ENCODE peak calls at places on chromosomes 13 and 19, in eight cellular contexts. U is stimulated activated CD4-positive, alpha-beta T cell treated with anti-CD3 and anti-CD28 coated beads, Interleukin-1b, Interleukin-23, amount 100 ng/mL, for 24 hours; K is fibroblast of lung; S is CD4-positive, alpha-beta memory T cell; H is EH; L is CD4-positive, CD25-positive, alpha-beta regulatory T cell; M is activated CD4-positive, alpha-beta T cell treated with anti-CD3 and anti-CD28 coated beads, Interleukin-2, amount 50 U/mL, for 1 hour; X is NCI-H1105. A is an unnamed sample.
A peak's percentile ranks its signal among the peaks of the same experiment; 100 is the strongest.

GRCh38 chr19:3061214-3062161 is 807 bp downstream of the TLE5 start:
- DNase-seq in U (peak; percentile 38), K (peak; percentile 53), S (peak; percentile 82), H (peak; percentile 57), L (peak; percentile 96), M (peak; percentile 72), X (peak; percentile 45), A (peak; percentile 42)

GRCh38 chr19:31378404-31378803 is 29.2 kb upstream of the TSHZ3 start:
- DNase-seq in U (no peak), K (peak; percentile 97), S (no peak), H (peak; percentile 96), L (no peak), M (no peak), X (no peak), A (no peak)

GRCh38 chr19:28021316-28022185 is 1191.4 kb downstream of the UQCRFS1 start:
- DNase-seq in U (no peak), K (no peak), S (no peak), H (no peak), L (no peak), M (no peak), X (no peak), A (no peak)

GRCh38 chr13:114064516-114065140 is 67.8 kb downstream of the RASA3 start:
- DNase-seq in U (no peak), K (peak; percentile 62), S (no peak), H (peak; percentile 67), L (no peak), M (no peak), X (no peak), A (peak; percentile 51)

GRCh38 chr13:25709088-25709487 is 337.3 kb downstream of the ATP8A2 start:
- DNase-seq in U (no peak), K (no peak), S (no peak), H (no peak), L (no peak), M (no peak), X (no peak), A (no peak)

GRCh38 chr19:19540707-19541515 is 2.8 kb downstream of the CILP2 start:
- DNase-seq in U (peak; percentile 74), K (peak; percentile 24), S (peak; percentile 72), H (peak; percentile 60), L (peak; percentile 80), M (peak; percentile 78), X (no peak), A (peak; percentile 38)

GRCh38 chr19:29630661-29631060 is 24.6 kb downstream of the POP4 start:
- DNase-seq in U (no peak), K (no peak), S (no peak), H (peak; percentile 58), L (no peak), M (no peak), X (no peak), A (no peak)

GRCh38 chr19:19202707-19203011 is 555 bp downstream of the NR2C2AP start:
- DNase-seq in U (no peak), K (no peak), S (no peak), H (no peak), L (no peak), M (no peak), X (no peak), A (no peak)

GRCh38 chr19:5148794-5149190 is 179.9 kb downstream of the KDM4B start:
- DNase-seq in U (no peak), K (no peak), S (no peak), H (no peak), L (no peak), M (no peak), X (no peak), A (no peak)

GRCh38 chr19:5137114-5137513 is 168.2 kb downstream of the KDM4B start:
- DNase-seq in U (no peak), K (no peak), S (no peak), H (no peak), L (no peak), M (no peak), X (no peak), A (no peak)

GRCh38 chr13:30308548-30308947 is 1.2 kb upstream of the KATNAL1 start:
- DNase-seq in U (no peak), K (peak; percentile 40), S (no peak), H (peak; percentile 30), L (no peak), M (no peak), X (no peak), A (no peak)

GRCh38 chr19:4831351-4832340 is at the start of gene TICAM1:
- DNase-seq in U (peak; percentile 76), K (peak; percentile 40), S (peak; percentile 80), H (peak; percentile 67), L (peak; percentile 77), M (peak; percentile 73), X (no peak), A (peak; percentile 74)

GRCh38 chr13:104740616-104741222 is 1674.5 kb upstream of the SLC10A2 start:
- DNase-seq in U (no peak), K (no peak), S (no peak), H (no peak), L (no peak), M (no peak), X (no peak), A (no peak)

GRCh38 chr13:104461049-104461448 is 1394.8 kb upstream of the SLC10A2 start:
- DNase-seq in U (no peak), K (no peak), S (no peak), H (no peak), L (no peak), M (no peak), X (no peak), A (no peak)

GRCh38 chr13:45662122-45662521 is 40.0 kb upstream of the CBY2 start:
- DNase-seq in U (no peak), K (no peak), S (no peak), H (no peak), L (no peak), M (no peak), X (no peak), A (no peak)

GRCh38 chr13:109110159-109110558 is 480.7 kb downstream of the MYO16 start:
- DNase-seq in U (no peak), K (no peak), S (no peak), H (no peak), L (no peak), M (no peak), X (no peak), A (no peak)

GRCh38 chr19:3097442-3097871 is 3.3 kb downstream of the GNA11 start:
- DNase-seq in U (no peak), K (no peak), S (no peak), H (no peak), L (no peak), M (no peak), X (no peak), A (no peak)

GRCh38 chr13:112943309-112944125 is 25.5 kb upstream of the MCF2L start:
- DNase-seq in U (peak; percentile 10), K (peak; percentile 11), S (peak; percentile 4), H (peak; percentile 46), L (peak; percentile 14), M (peak; percentile 7), X (peak; percentile 59), A (no peak)

GRCh38 chr19:7191946-7192691 is 102.1 kb downstream of the INSR start:
- DNase-seq in U (no peak), K (no peak), S (peak; percentile 61), H (peak; percentile 38), L (peak; percentile 60), M (peak; percentile 30), X (no peak), A (no peak)